ENCODE peak calls at places on chromosome 4, in nine cellular contexts. B, Y, H, N, X, Q, A, F and E are unnamed samples.

GRCh38 chr4:120977435-120977997 is 55.0 kb upstream of the PRDM5 start:
- DNase-seq in B (peak), Y (peak), H (peak), N (no peak), X (peak), Q (peak), A (peak), F (peak), E (peak)

GRCh38 chr4:4428966-4429875 is 42.3 kb downstream of the NSG1 start:
- DNase-seq in B (no peak), Y (no peak), H (no peak), N (no peak), X (no peak), Q (no peak), A (no peak), F (no peak), E (no peak)

GRCh38 chr4:168803727-168804126 is 206.3 kb downstream of the CBR4 start:
- DNase-seq in B (no peak), Y (peak), H (no peak), N (no peak), X (no peak), Q (peak), A (no peak), F (no peak), E (peak)

GRCh38 chr4:96602661-96603060 is 762.8 kb downstream of the PDHA2 start:
- DNase-seq in B (no peak), Y (no peak), H (no peak), N (no peak), X (no peak), Q (peak), A (no peak), F (no peak), E (no peak)

GRCh38 chr4:109998867-109999303 is 86.2 kb downstream of the EGF start:
- DNase-seq in B (peak), Y (peak), H (peak), N (no peak), X (no peak), Q (peak), A (peak), F (peak), E (no peak)

GRCh38 chr4:136690363-136690762 is 841.9 kb downstream of the PCDH18 start:
- DNase-seq in B (no peak), Y (no peak), H (no peak), N (no peak), X (no peak), Q (no peak), A (no peak), F (no peak), E (no peak)

GRCh38 chr4:81508786-81509574 is 37.3 kb upstream of the RASGEF1B start:
- DNase-seq in B (no peak), Y (no peak), H (no peak), N (no peak), X (no peak), Q (no peak), A (no peak), F (no peak), E (no peak)

GRCh38 chr4:91116861-91117260 is 989.7 kb downstream of the CCSER1 start:
- DNase-seq in B (peak), Y (peak), H (no peak), N (no peak), X (no peak), Q (peak), A (no peak), F (no peak), E (peak)

GRCh38 chr4:176879370-176880116 is 86.8 kb upstream of the VEGFC start:
- DNase-seq in B (no peak), Y (peak), H (no peak), N (no peak), X (no peak), Q (no peak), A (no peak), F (no peak), E (no peak)

GRCh38 chr4:85407546-85407945 is 67.4 kb upstream of the ARHGAP24 start:
- DNase-seq in B (no peak), Y (no peak), H (no peak), N (no peak), X (no peak), Q (no peak), A (no peak), F (no peak), E (no peak)

GRCh38 chr4:80841587-80842281 is 188.8 kb upstream of the BMP3 start:
- DNase-seq in B (no peak), Y (no peak), H (no peak), N (no peak), X (no peak), Q (no peak), A (no peak), F (no peak), E (no peak)

GRCh38 chr4:153000068-153000420 is 63.9 kb downstream of the FHDC1 start:
- DNase-seq in B (no peak), Y (no peak), H (no peak), N (no peak), X (no peak), Q (no peak), A (no peak), F (no peak), E (no peak)

GRCh38 chr4:83082777-83083176 is 31.8 kb downstream of the PLAC8 start:
- DNase-seq in B (no peak), Y (no peak), H (no peak), N (no peak), X (no peak), Q (peak), A (no peak), F (no peak), E (no peak)

GRCh38 chr4:2406406-2406805 is 12.0 kb downstream of the ZFYVE28 start:
- DNase-seq in B (no peak), Y (no peak), H (no peak), N (no peak), X (no peak), Q (no peak), A (no peak), F (no peak), E (no peak)

GRCh38 chr4:158760866-158761265 is 8.0 kb upstream of the FNIP2 start:
- DNase-seq in B (no peak), Y (no peak), H (no peak), N (no peak), X (no peak), Q (no peak), A (no peak), F (no peak), E (no peak)

GRCh38 chr4:41728571-41728908 is 20.0 kb downstream of the PHOX2B start:
- DNase-seq in B (no peak), Y (peak), H (no peak), N (no peak), X (no peak), Q (no peak), A (no peak), F (no peak), E (no peak)

GRCh38 chr4:101865501-101866062 is 75.1 kb downstream of the BANK1 start:
- DNase-seq in B (no peak), Y (no peak), H (no peak), N (no peak), X (no peak), Q (peak), A (peak), F (peak), E (peak)

GRCh38 chr4:168584321-168584771 is 87.5 kb downstream of the PALLD start:
- DNase-seq in B (no peak), Y (peak), H (no peak), N (no peak), X (no peak), Q (peak), A (no peak), F (no peak), E (no peak)

GRCh38 chr4:73662709-73663546 is 42.7 kb upstream of the RASSF6 start:
- DNase-seq in B (peak), Y (peak), H (no peak), N (no peak), X (no peak), Q (peak), A (peak), F (no peak), E (no peak)

GRCh38 chr4:100949350-100949935 is 397.9 kb downstream of the PPP3CA start:
- DNase-seq in B (no peak), Y (no peak), H (no peak), N (no peak), X (no peak), Q (peak), A (no peak), F (no peak), E (peak)

GRCh38 chr4:53307819-53308773 is 57.8 kb downstream of the SCFD2 start:
- DNase-seq in B (no peak), Y (peak), H (no peak), N (no peak), X (no peak), Q (no peak), A (no peak), F (no peak), E (no peak)

GRCh38 chr4:184416913-184417734 is 57.2 kb downstream of the IRF2 start:
- DNase-seq in B (peak), Y (peak), H (no peak), N (peak), X (no peak), Q (peak), A (no peak), F (no peak), E (no peak)

GRCh38 chr4:81635747-81636146 is 164.0 kb upstream of the RASGEF1B start:
- DNase-seq in B (peak), Y (no peak), H (peak), N (no peak), X (peak), Q (no peak), A (no peak), F (no peak), E (peak)

GRCh38 chr4:38574559-38575333 is 89.3 kb upstream of the KLF3 start:
- DNase-seq in B (no peak), Y (no peak), H (peak), N (no peak), X (no peak), Q (no peak), A (no peak), F (no peak), E (no peak)

GRCh38 chr4:168679397-168680176 is 182.7 kb downstream of the PALLD start:
- DNase-seq in B (no peak), Y (no peak), H (no peak), N (no peak), X (no peak), Q (no peak), A (peak), F (peak), E (no peak)

GRCh38 chr4:1021386-1022050 is 10.1 kb downstream of the FGFRL1 start:
- DNase-seq in B (peak), Y (no peak), H (no peak), N (no peak), X (no peak), Q (no peak), A (no peak), F (no peak), E (no peak)

GRCh38 chr4:102819588-102820365 is 7.6 kb downstream of the UBE2D3 start:
- DNase-seq in B (no peak), Y (peak), H (no peak), N (no peak), X (no peak), Q (no peak), A (no peak), F (no peak), E (no peak)

GRCh38 chr4:41795796-41796195 is 47.3 kb upstream of the PHOX2B start:
- DNase-seq in B (no peak), Y (no peak), H (no peak), N (no peak), X (no peak), Q (no peak), A (no peak), F (no peak), E (no peak)

GRCh38 chr4:118814054-118814453 is 21.9 kb downstream of the SEC24D start:
- DNase-seq in B (no peak), Y (no peak), H (no peak), N (no peak), X (peak), Q (no peak), A (no peak), F (no peak), E (no peak)

GRCh38 chr4:184774152-184774551 is 40.3 kb upstream of the CENPU start:
- DNase-seq in B (no peak), Y (no peak), H (no peak), N (no peak), X (no peak), Q (no peak), A (no peak), F (no peak), E (no peak)

GRCh38 chr4:20359692-20360091 is 108.0 kb downstream of the SLIT2 start:
- DNase-seq in B (peak), Y (no peak), H (no peak), N (no peak), X (no peak), Q (no peak), A (no peak), F (no peak), E (no peak)

GRCh38 chr4:6270691-6271121 is 1.1 kb downstream of the WFS1 start:
- DNase-seq in B (no peak), Y (peak), H (no peak), N (no peak), X (no peak), Q (no peak), A (no peak), F (no peak), E (no peak)

DNA sequence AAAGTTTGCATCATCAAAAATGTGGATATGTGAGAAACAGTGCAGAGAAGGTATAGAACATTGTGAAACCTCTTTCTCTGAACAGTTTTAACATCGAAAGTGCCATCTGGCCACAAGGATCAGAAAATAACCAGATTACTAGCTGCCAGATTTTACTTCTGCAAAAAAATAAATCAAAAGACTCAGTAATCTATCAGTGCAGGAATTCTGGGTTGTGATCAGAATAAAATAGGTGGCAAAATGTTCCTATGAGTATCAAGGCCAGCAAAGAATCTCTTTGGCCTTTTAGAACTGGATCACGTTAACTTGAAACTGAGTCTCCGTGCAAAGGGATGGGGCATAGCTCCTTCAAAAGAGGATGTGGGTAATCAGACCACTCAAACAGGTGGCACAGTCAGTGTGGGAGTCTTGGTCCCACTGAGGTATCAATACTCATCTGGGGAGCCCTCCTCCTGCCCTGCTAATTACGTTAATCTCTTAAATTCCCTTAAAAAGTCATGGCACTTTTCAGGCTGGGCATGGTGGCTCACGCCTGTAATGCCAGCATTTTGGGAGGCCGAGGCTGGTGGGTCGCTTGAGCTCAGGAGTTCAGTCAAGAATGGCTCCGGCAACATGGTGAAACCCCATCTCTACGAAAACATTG is 26.7 kb upstream of the RBM47 start:
- DNase-seq in B (no peak), Y (no peak), H (no peak), N (no peak), X (no peak), Q (no peak), A (no peak), F (no peak), E (no peak)
- H3K27ac ChIP-seq in B (no peak), Y (no peak), H (no peak), N (no peak), X (no peak), Q (no peak), A (no peak), F (no peak), E (no peak)

GRCh38 chr4:130210871-130211270 is 1114.9 kb downstream of the C4orf33 start:
- DNase-seq in B (no peak), Y (peak), H (no peak), N (no peak), X (no peak), Q (peak), A (no peak), F (no peak), E (no peak)
- H3K27ac ChIP-seq in B (no peak), Y (no peak), H (no peak), N (no peak), X (no peak), Q (no peak), A (no peak), F (no peak), E (no peak)

GRCh38 chr4:14868426-14868825 is 133.9 kb upstream of the CPEB2 start:
- DNase-seq in B (no peak), Y (no peak), H (no peak), N (no peak), X (no peak), Q (no peak), A (no peak), F (no peak), E (no peak)

GRCh38 chr4:14864365-14864762 is 137.9 kb upstream of the CPEB2 start:
- DNase-seq in B (no peak), Y (no peak), H (no peak), N (no peak), X (no peak), Q (no peak), A (no peak), F (no peak), E (no peak)

GRCh38 chr4:14865804-14866203 is 136.5 kb upstream of the CPEB2 start:
- DNase-seq in B (no peak), Y (peak), H (no peak), N (no peak), X (no peak), Q (no peak), A (no peak), F (no peak), E (no peak)

GRCh38 chr4:14864967-14865366 is 137.3 kb upstream of the CPEB2 start:
- DNase-seq in B (no peak), Y (no peak), H (no peak), N (no peak), X (no peak), Q (no peak), A (no peak), F (no peak), E (no peak)

GRCh38 chr4:14867847-14868246 is 134.4 kb upstream of the CPEB2 start:
- DNase-seq in B (no peak), Y (no peak), H (no peak), N (no peak), X (no peak), Q (no peak), A (no peak), F (no peak), E (no peak)
- H3K27ac ChIP-seq in B (no peak), Y (no peak), H (no peak), N (no peak), X (no peak), Q (no peak), A (no peak), F (no peak), E (no peak)

GRCh38 chr4:150039790-150040189 is 38.5 kb upstream of the DCLK2 start:
- DNase-seq in B (peak), Y (no peak), H (no peak), N (no peak), X (no peak), Q (no peak), A (no peak), F (no peak), E (no peak)
- H3K27ac ChIP-seq in B (no peak), Y (no peak), H (no peak), N (no peak), X (no peak), Q (no peak), A (no peak), F (no peak), E (no peak)